ENCODE peak calls at places on chromosome 16, in six cellular contexts. One of them, this sample, is unnamed.

GRCh38 chr16:30053376-30054015 is 12.1 kb upstream of the ALDOA start:
- DNase-seq in KBM-7: peak; percentile 68
- DNase-seq in T-helper 1 cell: no peak
- DNase-seq in stimulated activated CD4-positive, alpha-beta T cell treated with anti-CD3 and anti-CD28 coated beads, TNF-alpha, amount 100 ng/mL, for 24 hours: no peak
- DNase-seq in immature natural killer cell: no peak
- DNase-seq in SK-N-DZ: no peak
- DNase-seq in this sample: peak; percentile 33

GRCh38 chr16:23286131-23286532 is 16.0 kb upstream of the SCNN1B start:
- DNase-seq in KBM-7: no peak
- DNase-seq in T-helper 1 cell: no peak
- DNase-seq in stimulated activated CD4-positive, alpha-beta T cell treated with anti-CD3 and anti-CD28 coated beads, TNF-alpha, amount 100 ng/mL, for 24 hours: no peak
- DNase-seq in immature natural killer cell: no peak
- DNase-seq in SK-N-DZ: no peak
- DNase-seq in this sample: peak; percentile 40

GRCh38 chr16:30357085-30357714 is 2.1 kb upstream of the CD2BP2 start:
- DNase-seq in KBM-7: no peak
- DNase-seq in T-helper 1 cell: no peak
- DNase-seq in stimulated activated CD4-positive, alpha-beta T cell treated with anti-CD3 and anti-CD28 coated beads, TNF-alpha, amount 100 ng/mL, for 24 hours: no peak
- DNase-seq in immature natural killer cell: no peak
- DNase-seq in SK-N-DZ: no peak
- DNase-seq in this sample: no peak

GRCh38 chr16:76277099-76278030 is at the start of gene CNTNAP4:
- DNase-seq in KBM-7: no peak
- DNase-seq in T-helper 1 cell: no peak
- DNase-seq in stimulated activated CD4-positive, alpha-beta T cell treated with anti-CD3 and anti-CD28 coated beads, TNF-alpha, amount 100 ng/mL, for 24 hours: no peak
- DNase-seq in immature natural killer cell: no peak
- DNase-seq in SK-N-DZ: peak; percentile 93
- DNase-seq in this sample: no peak

GRCh38 chr16:53689636-53690035 is 14.0 kb downstream of the RPGRIP1L start:
- DNase-seq in KBM-7: no peak
- DNase-seq in T-helper 1 cell: no peak
- DNase-seq in stimulated activated CD4-positive, alpha-beta T cell treated with anti-CD3 and anti-CD28 coated beads, TNF-alpha, amount 100 ng/mL, for 24 hours: no peak
- DNase-seq in immature natural killer cell: no peak
- DNase-seq in SK-N-DZ: no peak
- DNase-seq in this sample: no peak

GRCh38 chr16:67149276-67150057 is 1.3 kb downstream of the B3GNT9 start:
- DNase-seq in KBM-7: no peak
- DNase-seq in T-helper 1 cell: no peak
- DNase-seq in stimulated activated CD4-positive, alpha-beta T cell treated with anti-CD3 and anti-CD28 coated beads, TNF-alpha, amount 100 ng/mL, for 24 hours: no peak
- DNase-seq in immature natural killer cell: no peak
- DNase-seq in SK-N-DZ: no peak
- DNase-seq in this sample: no peak

GRCh38 chr16:50196736-50197135 is 43.6 kb downstream of the TENT4B start:
- DNase-seq in KBM-7: no peak
- DNase-seq in T-helper 1 cell: no peak
- DNase-seq in stimulated activated CD4-positive, alpha-beta T cell treated with anti-CD3 and anti-CD28 coated beads, TNF-alpha, amount 100 ng/mL, for 24 hours: no peak
- DNase-seq in immature natural killer cell: peak; percentile 61
- DNase-seq in SK-N-DZ: no peak
- DNase-seq in this sample: peak; percentile 61

GRCh38 chr16:75061677-75062076 is 54.9 kb downstream of the LDHD start:
- DNase-seq in KBM-7: peak; percentile 58
- DNase-seq in T-helper 1 cell: no peak
- DNase-seq in stimulated activated CD4-positive, alpha-beta T cell treated with anti-CD3 and anti-CD28 coated beads, TNF-alpha, amount 100 ng/mL, for 24 hours: no peak
- DNase-seq in immature natural killer cell: no peak
- DNase-seq in SK-N-DZ: no peak
- DNase-seq in this sample: no peak

GRCh38 chr16:84505249-84506156 is 1.0 kb upstream of the MEAK7 start:
- DNase-seq in KBM-7: no peak
- DNase-seq in T-helper 1 cell: no peak
- DNase-seq in stimulated activated CD4-positive, alpha-beta T cell treated with anti-CD3 and anti-CD28 coated beads, TNF-alpha, amount 100 ng/mL, for 24 hours: no peak
- DNase-seq in immature natural killer cell: no peak
- DNase-seq in SK-N-DZ: no peak
- DNase-seq in this sample: no peak

GRCh38 chr16:35188288-35189155 is 1729.1 kb downstream of the TP53TG3F start:
- DNase-seq in KBM-7: peak; percentile 14
- DNase-seq in T-helper 1 cell: no peak
- DNase-seq in stimulated activated CD4-positive, alpha-beta T cell treated with anti-CD3 and anti-CD28 coated beads, TNF-alpha, amount 100 ng/mL, for 24 hours: no peak
- DNase-seq in immature natural killer cell: no peak
- DNase-seq in SK-N-DZ: no peak
- DNase-seq in this sample: no peak

GRCh38 chr16:85982563-85982939 is 83.6 kb downstream of the IRF8 start:
- DNase-seq in KBM-7: peak; percentile 69
- DNase-seq in T-helper 1 cell: no peak
- DNase-seq in stimulated activated CD4-positive, alpha-beta T cell treated with anti-CD3 and anti-CD28 coated beads, TNF-alpha, amount 100 ng/mL, for 24 hours: no peak
- DNase-seq in immature natural killer cell: no peak
- DNase-seq in SK-N-DZ: no peak
- DNase-seq in this sample: no peak

GRCh38 chr16:80899804-80900592 is 95.6 kb upstream of the CDYL2 start:
- DNase-seq in KBM-7: no peak
- DNase-seq in T-helper 1 cell: no peak
- DNase-seq in stimulated activated CD4-positive, alpha-beta T cell treated with anti-CD3 and anti-CD28 coated beads, TNF-alpha, amount 100 ng/mL, for 24 hours: no peak
- DNase-seq in immature natural killer cell: no peak
- DNase-seq in SK-N-DZ: peak; percentile 41
- DNase-seq in this sample: no peak

GRCh38 chr16:30903596-30903995 is 7.2 kb downstream of the CTF1 start:
- DNase-seq in KBM-7: peak; percentile 97
- DNase-seq in T-helper 1 cell: no peak
- DNase-seq in stimulated activated CD4-positive, alpha-beta T cell treated with anti-CD3 and anti-CD28 coated beads, TNF-alpha, amount 100 ng/mL, for 24 hours: no peak
- DNase-seq in immature natural killer cell: peak; percentile 1
- DNase-seq in SK-N-DZ: no peak
- DNase-seq in this sample: no peak

GRCh38 chr16:24538756-24539294 is 541 bp upstream of the RBBP6 start:
- DNase-seq in KBM-7: no peak
- DNase-seq in T-helper 1 cell: no peak
- DNase-seq in stimulated activated CD4-positive, alpha-beta T cell treated with anti-CD3 and anti-CD28 coated beads, TNF-alpha, amount 100 ng/mL, for 24 hours: no peak
- DNase-seq in immature natural killer cell: no peak
- DNase-seq in SK-N-DZ: no peak
- DNase-seq in this sample: peak; percentile 64

GRCh38 chr16:57959804-57960203 is 11.1 kb downstream of the CNGB1 start:
- DNase-seq in KBM-7: no peak
- DNase-seq in T-helper 1 cell: no peak
- DNase-seq in stimulated activated CD4-positive, alpha-beta T cell treated with anti-CD3 and anti-CD28 coated beads, TNF-alpha, amount 100 ng/mL, for 24 hours: no peak
- DNase-seq in immature natural killer cell: no peak
- DNase-seq in SK-N-DZ: no peak
- DNase-seq in this sample: no peak

GRCh38 chr16:26071383-26071782 is 379.6 kb downstream of the HS3ST4 start:
- DNase-seq in KBM-7: no peak
- DNase-seq in T-helper 1 cell: no peak
- DNase-seq in stimulated activated CD4-positive, alpha-beta T cell treated with anti-CD3 and anti-CD28 coated beads, TNF-alpha, amount 100 ng/mL, for 24 hours: no peak
- DNase-seq in immature natural killer cell: no peak
- DNase-seq in SK-N-DZ: no peak
- DNase-seq in this sample: no peak

GRCh38 chr16:27256861-27257260 is 11.7 kb downstream of the NSMCE1 start:
- DNase-seq in KBM-7: no peak
- DNase-seq in T-helper 1 cell: no peak
- DNase-seq in stimulated activated CD4-positive, alpha-beta T cell treated with anti-CD3 and anti-CD28 coated beads, TNF-alpha, amount 100 ng/mL, for 24 hours: no peak
- DNase-seq in immature natural killer cell: no peak
- DNase-seq in SK-N-DZ: no peak
- DNase-seq in this sample: no peak

GRCh38 chr16:56295739-56296527 is 104.6 kb downstream of the GNAO1 start:
- DNase-seq in KBM-7: no peak
- DNase-seq in T-helper 1 cell: no peak
- DNase-seq in stimulated activated CD4-positive, alpha-beta T cell treated with anti-CD3 and anti-CD28 coated beads, TNF-alpha, amount 100 ng/mL, for 24 hours: no peak
- DNase-seq in immature natural killer cell: no peak
- DNase-seq in SK-N-DZ: peak; percentile 83
- DNase-seq in this sample: no peak

GRCh38 chr16:566475-567361 is at the start of gene NHLRC4:
- DNase-seq in KBM-7: peak; percentile 81
- DNase-seq in T-helper 1 cell: no peak
- DNase-seq in stimulated activated CD4-positive, alpha-beta T cell treated with anti-CD3 and anti-CD28 coated beads, TNF-alpha, amount 100 ng/mL, for 24 hours: peak; percentile 51
- DNase-seq in immature natural killer cell: peak; percentile 24
- DNase-seq in SK-N-DZ: peak; percentile 82
- DNase-seq in this sample: no peak

GRCh38 chr16:7363397-7364053 is 30.9 kb downstream of the RBFOX1 start:
- DNase-seq in KBM-7: no peak
- DNase-seq in T-helper 1 cell: no peak
- DNase-seq in stimulated activated CD4-positive, alpha-beta T cell treated with anti-CD3 and anti-CD28 coated beads, TNF-alpha, amount 100 ng/mL, for 24 hours: no peak
- DNase-seq in immature natural killer cell: no peak
- DNase-seq in SK-N-DZ: no peak
- DNase-seq in this sample: no peak

GRCh38 chr16:75320435-75320834 is 69.0 kb upstream of the BCAR1 start:
- DNase-seq in KBM-7: no peak
- DNase-seq in T-helper 1 cell: no peak
- DNase-seq in stimulated activated CD4-positive, alpha-beta T cell treated with anti-CD3 and anti-CD28 coated beads, TNF-alpha, amount 100 ng/mL, for 24 hours: no peak
- DNase-seq in immature natural killer cell: peak; percentile 7
- DNase-seq in SK-N-DZ: no peak
- DNase-seq in this sample: peak; percentile 64

GRCh38 chr16:9787717-9788116 is 394.5 kb downstream of the GRIN2A start:
- DNase-seq in KBM-7: no peak
- DNase-seq in T-helper 1 cell: no peak
- DNase-seq in stimulated activated CD4-positive, alpha-beta T cell treated with anti-CD3 and anti-CD28 coated beads, TNF-alpha, amount 100 ng/mL, for 24 hours: no peak
- DNase-seq in immature natural killer cell: no peak
- DNase-seq in SK-N-DZ: no peak
- DNase-seq in this sample: peak; percentile 42

GRCh38 chr16:17224859-17225258 is 245.9 kb downstream of the XYLT1 start:
- DNase-seq in KBM-7: peak; percentile 92
- DNase-seq in T-helper 1 cell: no peak
- DNase-seq in stimulated activated CD4-positive, alpha-beta T cell treated with anti-CD3 and anti-CD28 coated beads, TNF-alpha, amount 100 ng/mL, for 24 hours: no peak
- DNase-seq in immature natural killer cell: peak; percentile 89
- DNase-seq in SK-N-DZ: no peak
- DNase-seq in this sample: no peak

GRCh38 chr16:2860826-2861567 is 3.0 kb upstream of the PRSS22 start:
- DNase-seq in KBM-7: no peak
- DNase-seq in T-helper 1 cell: no peak
- DNase-seq in stimulated activated CD4-positive, alpha-beta T cell treated with anti-CD3 and anti-CD28 coated beads, TNF-alpha, amount 100 ng/mL, for 24 hours: no peak
- DNase-seq in immature natural killer cell: no peak
- DNase-seq in SK-N-DZ: no peak
- DNase-seq in this sample: peak; percentile 72

GRCh38 chr16:82079892-82080291 is 44.8 kb downstream of the HSD17B2 start:
- DNase-seq in KBM-7: no peak
- DNase-seq in T-helper 1 cell: no peak
- DNase-seq in stimulated activated CD4-positive, alpha-beta T cell treated with anti-CD3 and anti-CD28 coated beads, TNF-alpha, amount 100 ng/mL, for 24 hours: no peak
- DNase-seq in immature natural killer cell: no peak
- DNase-seq in SK-N-DZ: no peak
- DNase-seq in this sample: no peak

GRCh38 chr16:19001788-19002187 is 18.1 kb downstream of the TMC7 start:
- DNase-seq in KBM-7: no peak
- DNase-seq in T-helper 1 cell: no peak
- DNase-seq in stimulated activated CD4-positive, alpha-beta T cell treated with anti-CD3 and anti-CD28 coated beads, TNF-alpha, amount 100 ng/mL, for 24 hours: no peak
- DNase-seq in immature natural killer cell: no peak
- DNase-seq in SK-N-DZ: no peak
- DNase-seq in this sample: peak; percentile 89

GRCh38 chr16:12652924-12653323 is 150.8 kb downstream of the CPPED1 start:
- DNase-seq in KBM-7: no peak
- DNase-seq in T-helper 1 cell: no peak
- DNase-seq in stimulated activated CD4-positive, alpha-beta T cell treated with anti-CD3 and anti-CD28 coated beads, TNF-alpha, amount 100 ng/mL, for 24 hours: no peak
- DNase-seq in immature natural killer cell: no peak
- DNase-seq in SK-N-DZ: no peak
- DNase-seq in this sample: no peak

GRCh38 chr16:3431779-3432219 is 11.5 kb downstream of the ZNF597 start:
- DNase-seq in KBM-7: no peak
- DNase-seq in T-helper 1 cell: peak; percentile 20
- DNase-seq in stimulated activated CD4-positive, alpha-beta T cell treated with anti-CD3 and anti-CD28 coated beads, TNF-alpha, amount 100 ng/mL, for 24 hours: peak; percentile 73
- DNase-seq in immature natural killer cell: peak; percentile 74
- DNase-seq in SK-N-DZ: peak; percentile 50
- DNase-seq in this sample: no peak

GRCh38 chr16:8816967-8817662 is 19.5 kb downstream of the PMM2 start:
- DNase-seq in KBM-7: no peak
- DNase-seq in T-helper 1 cell: no peak
- DNase-seq in stimulated activated CD4-positive, alpha-beta T cell treated with anti-CD3 and anti-CD28 coated beads, TNF-alpha, amount 100 ng/mL, for 24 hours: no peak
- DNase-seq in immature natural killer cell: no peak
- DNase-seq in SK-N-DZ: no peak
- DNase-seq in this sample: no peak

GRCh38 chr16:48617711-48618148 is 7.8 kb upstream of the N4BP1 start:
- DNase-seq in KBM-7: no peak
- DNase-seq in T-helper 1 cell: no peak
- DNase-seq in stimulated activated CD4-positive, alpha-beta T cell treated with anti-CD3 and anti-CD28 coated beads, TNF-alpha, amount 100 ng/mL, for 24 hours: no peak
- DNase-seq in immature natural killer cell: no peak
- DNase-seq in SK-N-DZ: no peak
- DNase-seq in this sample: no peak

GRCh38 chr16:22164482-22164881 is 2.2 kb downstream of the SDR42E2 start:
- DNase-seq in KBM-7: no peak
- DNase-seq in T-helper 1 cell: no peak
- DNase-seq in stimulated activated CD4-positive, alpha-beta T cell treated with anti-CD3 and anti-CD28 coated beads, TNF-alpha, amount 100 ng/mL, for 24 hours: no peak
- DNase-seq in immature natural killer cell: no peak
- DNase-seq in SK-N-DZ: no peak
- DNase-seq in this sample: no peak

GRCh38 chr16:30356401-30357084 is 1.4 kb upstream of the CD2BP2 start:
- DNase-seq in KBM-7: no peak
- DNase-seq in T-helper 1 cell: no peak
- DNase-seq in stimulated activated CD4-positive, alpha-beta T cell treated with anti-CD3 and anti-CD28 coated beads, TNF-alpha, amount 100 ng/mL, for 24 hours: no peak
- DNase-seq in immature natural killer cell: no peak
- DNase-seq in SK-N-DZ: no peak
- DNase-seq in this sample: no peak

GRCh38 chr16:79726902-79727301 is 126.4 kb upstream of the MAF start:
- DNase-seq in KBM-7: no peak
- DNase-seq in T-helper 1 cell: no peak
- DNase-seq in stimulated activated CD4-positive, alpha-beta T cell treated with anti-CD3 and anti-CD28 coated beads, TNF-alpha, amount 100 ng/mL, for 24 hours: no peak
- DNase-seq in immature natural killer cell: no peak
- DNase-seq in SK-N-DZ: no peak
- DNase-seq in this sample: no peak

GRCh38 chr16:72740346-72740745 is 307.6 kb downstream of the ZFHX3 start:
- DNase-seq in KBM-7: no peak
- DNase-seq in T-helper 1 cell: no peak
- DNase-seq in stimulated activated CD4-positive, alpha-beta T cell treated with anti-CD3 and anti-CD28 coated beads, TNF-alpha, amount 100 ng/mL, for 24 hours: no peak
- DNase-seq in immature natural killer cell: no peak
- DNase-seq in SK-N-DZ: no peak
- DNase-seq in this sample: no peak

GRCh38 chr16:23876256-23876896 is 40.6 kb downstream of the PRKCB start:
- DNase-seq in KBM-7: no peak
- DNase-seq in T-helper 1 cell: no peak
- DNase-seq in stimulated activated CD4-positive, alpha-beta T cell treated with anti-CD3 and anti-CD28 coated beads, TNF-alpha, amount 100 ng/mL, for 24 hours: no peak
- DNase-seq in immature natural killer cell: no peak
- DNase-seq in SK-N-DZ: no peak
- DNase-seq in this sample: no peak

GRCh38 chr16:30184430-30185140 is 1.2 kb downstream of the CORO1A start:
- DNase-seq in KBM-7: peak; percentile 79
- DNase-seq in T-helper 1 cell: no peak
- DNase-seq in stimulated activated CD4-positive, alpha-beta T cell treated with anti-CD3 and anti-CD28 coated beads, TNF-alpha, amount 100 ng/mL, for 24 hours: peak; percentile 36
- DNase-seq in immature natural killer cell: no peak
- DNase-seq in SK-N-DZ: no peak
- DNase-seq in this sample: no peak

GRCh38 chr16:81232740-81233367 is 5.6 kb upstream of the BCO1 start:
- DNase-seq in KBM-7: no peak
- DNase-seq in T-helper 1 cell: no peak
- DNase-seq in stimulated activated CD4-positive, alpha-beta T cell treated with anti-CD3 and anti-CD28 coated beads, TNF-alpha, amount 100 ng/mL, for 24 hours: no peak
- DNase-seq in immature natural killer cell: no peak
- DNase-seq in SK-N-DZ: peak; percentile 65
- DNase-seq in this sample: no peak

GRCh38 chr16:47236716-47237115 is 93.0 kb upstream of the NETO2 start:
- DNase-seq in KBM-7: no peak
- DNase-seq in T-helper 1 cell: no peak
- DNase-seq in stimulated activated CD4-positive, alpha-beta T cell treated with anti-CD3 and anti-CD28 coated beads, TNF-alpha, amount 100 ng/mL, for 24 hours: no peak
- DNase-seq in immature natural killer cell: no peak
- DNase-seq in SK-N-DZ: no peak
- DNase-seq in this sample: no peak

GRCh38 chr16:87062569-87063442 is 254.4 kb downstream of the C16orf95 start:
- DNase-seq in KBM-7: peak; percentile 64
- DNase-seq in T-helper 1 cell: no peak
- DNase-seq in stimulated activated CD4-positive, alpha-beta T cell treated with anti-CD3 and anti-CD28 coated beads, TNF-alpha, amount 100 ng/mL, for 24 hours: peak; percentile 61
- DNase-seq in immature natural killer cell: peak; percentile 31
- DNase-seq in SK-N-DZ: peak; percentile 29
- DNase-seq in this sample: peak; percentile 39

GRCh38 chr16:3175157-3176153 is 12.5 kb upstream of the OR1F1 start:
- DNase-seq in KBM-7: no peak
- DNase-seq in T-helper 1 cell: no peak
- DNase-seq in stimulated activated CD4-positive, alpha-beta T cell treated with anti-CD3 and anti-CD28 coated beads, TNF-alpha, amount 100 ng/mL, for 24 hours: peak; percentile 71
- DNase-seq in immature natural killer cell: no peak
- DNase-seq in SK-N-DZ: no peak
- DNase-seq in this sample: peak; percentile 85

This sample was measured in RCC 7860.